ENCODE peak calls at places on chromosome 21, in five cellular contexts. B is left cardiac atrium; M is activated T-cell treated with anti-CD3 and anti-CD28 coated beads, Interleukin-2, amount 50 U/mL, for 72 hours; C is mucosa of gallbladder; I is HS-5. D is an unnamed sample.

GRCh38 chr21:45634511-45635183 is 8.9 kb upstream of the PCBP3 start:
- DNase-seq in B (no peak), M (no peak), C (no peak), I (no peak), D (no peak)

GRCh38 chr21:34801519-34802132 is 132.8 kb downstream of the CLIC6 start:
- DNase-seq in B (no peak), M (peak), C (no peak), I (no peak), D (no peak)

GRCh38 chr21:44749759-44750674 is 38.6 kb upstream of the TSPEAR start:
- DNase-seq in B (no peak), M (no peak), C (no peak), I (no peak), D (no peak)

GRCh38 chr21:37915941-37916794 is at the start of gene KCNJ6:
- DNase-seq in B (peak), M (peak), C (no peak), I (no peak), D (no peak)

GRCh38 chr21:32334980-32335471 is 36.4 kb downstream of the MRAP start:
- DNase-seq in B (no peak), M (no peak), C (no peak), I (no peak), D (no peak)

GRCh38 chr21:38936237-38936636 is 130.5 kb downstream of the ETS2 start:
- DNase-seq in B (no peak), M (no peak), C (no peak), I (no peak), D (no peak)

GRCh38 chr21:37710555-37711293 is 205.5 kb downstream of the KCNJ6 start:
- DNase-seq in B (peak), M (no peak), C (no peak), I (no peak), D (no peak)

GRCh38 chr21:42614811-42615342 is 38.5 kb upstream of the PDE9A start:
- DNase-seq in B (no peak), M (peak), C (peak), I (no peak), D (peak)

GRCh38 chr21:27569091-27569490 is 602.2 kb upstream of the ADAMTS5 start:
- DNase-seq in B (no peak), M (no peak), C (no peak), I (no peak), D (no peak)

GRCh38 chr21:32940079-32941014 is 85.4 kb upstream of the OLIG2 start:
- DNase-seq in B (peak), M (peak), C (peak), I (no peak), D (no peak)

GRCh38 chr21:35438643-35439404 is 389.7 kb upstream of the RUNX1 start:
- DNase-seq in B (no peak), M (peak), C (no peak), I (no peak), D (peak)

GRCh38 chr21:34841154-34841553 is 172.4 kb downstream of the CLIC6 start:
- DNase-seq in B (no peak), M (no peak), C (no peak), I (no peak), D (no peak)

GRCh38 chr21:45592208-45592619 is 50.0 kb upstream of the SLC19A1 start:
- DNase-seq in B (no peak), M (peak), C (no peak), I (no peak), D (peak)

GRCh38 chr21:15472641-15473040 is 257.1 kb upstream of the USP25 start:
- DNase-seq in B (no peak), M (no peak), C (no peak), I (no peak), D (no peak)

GRCh38 chr21:39048574-39048973 is 134.7 kb downstream of the PSMG1 start:
- DNase-seq in B (no peak), M (no peak), C (no peak), I (no peak), D (no peak)

GRCh38 chr21:46394819-46395152 is 63.9 kb upstream of the DIP2A start:
- DNase-seq in B (no peak), M (no peak), C (no peak), I (no peak), D (no peak)

GRCh38 chr21:16592399-16592798 is 862.6 kb downstream of the USP25 start:
- DNase-seq in B (no peak), M (no peak), C (no peak), I (no peak), D (no peak)

GRCh38 chr21:31338892-31339368 is 5.1 kb downstream of the TIAM1 start:
- DNase-seq in B (no peak), M (no peak), C (no peak), I (no peak), D (no peak)

GRCh38 chr21:26840912-26841311 is 4.3 kb downstream of the ADAMTS1 start:
- DNase-seq in B (peak), M (no peak), C (peak), I (no peak), D (no peak)

GRCh38 chr21:15060776-15061175 is 4.0 kb downstream of the NRIP1 start:
- DNase-seq in B (no peak), M (no peak), C (no peak), I (no peak), D (no peak)

GRCh38 chr21:42705346-42705745 is 51.9 kb downstream of the PDE9A start:
- DNase-seq in B (no peak), M (no peak), C (no peak), I (no peak), D (no peak)

GRCh38 chr21:41189147-41189538 is 21.2 kb downstream of the BACE2 start:
- DNase-seq in B (no peak), M (no peak), C (no peak), I (no peak), D (no peak)

GRCh38 chr21:34630536-34631143 is 15.7 kb upstream of the RCAN1 start:
- DNase-seq in B (no peak), M (no peak), C (peak), I (peak), D (peak)

GRCh38 chr21:33945652-33946270 is 30.2 kb upstream of the ATP5PO start:
- DNase-seq in B (no peak), M (no peak), C (no peak), I (no peak), D (no peak)

GRCh38 chr21:43866233-43866632 is 1.2 kb downstream of the AGPAT3 start:
- DNase-seq in B (peak), M (peak), C (peak), I (no peak), D (no peak)